ENCODE peak calls at places on chromosomes 12 and 14, in four cellular contexts. One of them, this sample, is unnamed.
A peak's percentile ranks its signal among the peaks of the same experiment; 100 is the strongest.

GRCh38 chr12:70367268-70368141 is 1.4 kb downstream of the KCNMB4 start:
- DNase-seq in T-helper 9 cell: no peak
- DNase-seq in RWPE1: no peak
- DNase-seq in foreskin fibroblast: peak; percentile 46
- DNase-seq in this sample: no peak

GRCh38 chr12:132824053-132824452 is 4.6 kb downstream of the GOLGA3 start:
- DNase-seq in RWPE1: peak; percentile 28
- DNase-seq in foreskin fibroblast: peak; percentile 24
- DNase-seq in T-helper 9 cell: no peak
- DNase-seq in this sample: no peak

GRCh38 chr12:131530427-131530826 is 180.5 kb upstream of the SFSWAP start:
- DNase-seq in foreskin fibroblast: no peak
- DNase-seq in T-helper 9 cell: no peak
- DNase-seq in RWPE1: no peak
- DNase-seq in this sample: no peak

GRCh38 chr14:69275331-69275730 is 15.4 kb downstream of the GALNT16 start:
- DNase-seq in T-helper 9 cell: no peak
- DNase-seq in foreskin fibroblast: no peak
- DNase-seq in RWPE1: no peak
- DNase-seq in this sample: no peak

GRCh38 chr12:65960820-65961691 is 136.8 kb downstream of the HMGA2 start:
- DNase-seq in T-helper 9 cell: no peak
- DNase-seq in RWPE1: no peak
- DNase-seq in foreskin fibroblast: no peak
- DNase-seq in this sample: no peak

GRCh38 chr14:29215853-29216252 is 449.3 kb downstream of the FOXG1 start:
- DNase-seq in foreskin fibroblast: peak; percentile 61
- DNase-seq in T-helper 9 cell: no peak
- DNase-seq in RWPE1: peak; percentile 40
- DNase-seq in this sample: no peak

GRCh38 chr14:61539631-61540030 is 155.7 kb upstream of the HIF1A start:
- DNase-seq in RWPE1: no peak
- DNase-seq in T-helper 9 cell: no peak
- DNase-seq in foreskin fibroblast: no peak
- DNase-seq in this sample: no peak

GRCh38 chr14:49950275-49951250 is 57.7 kb downstream of the ARF6 start:
- DNase-seq in foreskin fibroblast: no peak
- DNase-seq in RWPE1: peak; percentile 82
- DNase-seq in T-helper 9 cell: no peak
- DNase-seq in this sample: no peak

GRCh38 chr12:57089259-57090245 is 638 bp downstream of the NAB2 start:
- DNase-seq in foreskin fibroblast: peak; percentile 84
- DNase-seq in T-helper 9 cell: peak; percentile 24
- DNase-seq in RWPE1: no peak
- DNase-seq in this sample: peak; percentile 32

GRCh38 chr12:74286254-74286653 is 251.4 kb upstream of the ATXN7L3B start:
- DNase-seq in T-helper 9 cell: no peak
- DNase-seq in RWPE1: no peak
- DNase-seq in foreskin fibroblast: no peak
- DNase-seq in this sample: no peak

GRCh38 chr12:97557116-97557515 is 94.5 kb downstream of the RMST start:
- DNase-seq in T-helper 9 cell: no peak
- DNase-seq in foreskin fibroblast: no peak
- DNase-seq in RWPE1: no peak
- DNase-seq in this sample: no peak

GRCh38 chr14:69572634-69573135 is 2.0 kb downstream of the CCDC177 start:
- DNase-seq in RWPE1: no peak
- DNase-seq in T-helper 9 cell: no peak
- DNase-seq in foreskin fibroblast: no peak
- DNase-seq in this sample: no peak

GRCh38 chr14:24965934-24966593 is 83.9 kb downstream of the STXBP6 start:
- DNase-seq in RWPE1: no peak
- DNase-seq in foreskin fibroblast: peak; percentile 91
- DNase-seq in T-helper 9 cell: no peak
- DNase-seq in this sample: no peak

GRCh38 chr14:94540031-94540794 is 21.0 kb upstream of the SERPINA4 start:
- DNase-seq in foreskin fibroblast: peak; percentile 14
- DNase-seq in T-helper 9 cell: no peak
- DNase-seq in RWPE1: no peak
- DNase-seq in this sample: no peak

GRCh38 chr14:67532998-67533753 is at the start of gene PLEKHH1:
- DNase-seq in foreskin fibroblast: peak; percentile 85
- DNase-seq in T-helper 9 cell: no peak
- DNase-seq in RWPE1: peak; percentile 76
- DNase-seq in this sample: no peak

This sample was measured in effector memory CD4-positive, alpha-beta T cell.